ENCODE peak calls at places on chromosomes 7 and 10, in six cellular contexts. O, T, W, F, B and G are unnamed samples.

GRCh38 chr7:12323415-12323814 is 80.2 kb downstream of the VWDE start:
- DNase-seq in T (no peak), O (no peak), B (no peak), F (no peak), W (no peak), G (no peak)

GRCh38 chr10:130824230-130825014 is 487.1 kb downstream of the TCERG1L start:
- DNase-seq in T (no peak), W (no peak), O (no peak), F (no peak), B (no peak), G (no peak)

GRCh38 chr7:127938588-127938987 is 92.6 kb downstream of the LRRC4 start:
- DNase-seq in B (no peak), W (peak; percentile 38), F (no peak), T (no peak), O (no peak), G (no peak)

GRCh38 chr10:48494073-48494472 is 110.8 kb downstream of the ARHGAP22 start:
- DNase-seq in W (no peak), B (no peak), T (no peak), O (peak; percentile 18), F (no peak), G (no peak)

GRCh38 chr7:128770238-128770637 is 5.4 kb downstream of the OPN1SW start:
- DNase-seq in O (no peak), W (no peak), T (no peak), F (no peak), B (no peak), G (no peak)

GRCh38 chr10:86668297-86669165 is at the start of gene LDB3:
- DNase-seq in T (no peak), O (no peak), F (peak; percentile 72), B (peak; percentile 84), W (no peak), G (peak; percentile 82)

GRCh38 chr10:69415049-69415448 is 1.7 kb downstream of the TACR2 start:
- DNase-seq in W (no peak), T (no peak), O (no peak), F (no peak), B (no peak), G (no peak)

GRCh38 chr10:53315709-53316108 is 543.1 kb upstream of the MBL2 start:
- DNase-seq in F (no peak), O (no peak), W (no peak), T (no peak), B (no peak), G (no peak)

GRCh38 chr7:16980539-16980938 is 98.8 kb upstream of the AGR3 start:
- DNase-seq in W (no peak), T (no peak), B (no peak), F (no peak), O (no peak), G (no peak)

GRCh38 chr10:103448751-103449150 is 3.4 kb downstream of the CALHM2 start:
- DNase-seq in T (no peak), B (no peak), W (no peak), O (peak; percentile 64), F (no peak), G (peak; percentile 87)

GRCh38 chr10:47406870-47407648 is 23.0 kb upstream of the ZNF488 start:
- DNase-seq in F (peak; percentile 33), W (no peak), O (no peak), B (no peak), T (no peak), G (peak; percentile 52)

GRCh38 chr10:122373713-122374112 is 795 bp upstream of the PLEKHA1 start:
- DNase-seq in W (no peak), T (no peak), O (no peak), B (no peak), F (no peak), G (no peak)

GRCh38 chr7:106344861-106345260 is 60.1 kb upstream of the NAMPT start:
- DNase-seq in T (no peak), F (no peak), W (no peak), O (no peak), B (no peak), G (no peak)

GRCh38 chr10:97321032-97321806 is 2.1 kb downstream of the FRAT1 start:
- DNase-seq in F (no peak), B (peak; percentile 56), W (peak; percentile 33), O (peak; percentile 48), T (no peak), G (no peak)

GRCh38 chr10:63631971-63632370 is 110.8 kb downstream of the REEP3 start:
- DNase-seq in W (no peak), B (no peak), F (no peak), O (no peak), T (no peak), G (no peak)

GRCh38 chr7:113561446-113561845 is 357.4 kb downstream of the PPP1R3A start:
- DNase-seq in O (no peak), F (no peak), T (no peak), B (no peak), W (no peak), G (no peak)

GRCh38 chr10:12322583-12323131 is 26.7 kb upstream of the CAMK1D start:
- DNase-seq in B (no peak), T (no peak), O (no peak), F (no peak), W (no peak), G (no peak)